ENCODE peak calls at places on chromosomes 2 and 18, in five cellular contexts. X is K562, R is HepG2, J is GM12878, O is SK-N-SH. F is an unnamed sample.

GRCh38 chr2:96330407-96330806 is 5.2 kb upstream of the NCAPH start:
- DNase-seq in X (no peak), R (no peak), J (no peak), O (no peak), F (no peak)

GRCh38 chr2:68824831-68825230 is 46.4 kb downstream of the BMP10 start:
- DNase-seq in X (no peak), R (no peak), J (no peak), O (no peak), F (no peak)

GRCh38 chr2:3207091-3207491 is 170.5 kb downstream of the EIPR1 start:
- DNase-seq in X (no peak), R (no peak), J (no peak), O (no peak), F (no peak)

GRCh38 chr18:49621301-49621700 is 59.4 kb downstream of the LIPG start:
- DNase-seq in X (no peak), R (no peak), J (no peak), O (no peak), F (no peak)

GRCh38 chr18:50665015-50665414 is 105.1 kb downstream of the MAPK4 start:
- DNase-seq in X (no peak), R (no peak), J (no peak), O (no peak), F (no peak)

GRCh38 chr18:7415081-7415894 is 151.8 kb upstream of the PTPRM start:
- DNase-seq in X (no peak), R (no peak), J (no peak), O (no peak), F (no peak)

GRCh38 chr2:144230452-144231085 is 289.4 kb downstream of the ZEB2 start:
- DNase-seq in X (peak; percentile 41), R (no peak), J (no peak), O (no peak), F (no peak)

GRCh38 chr2:192828947-192829346 is 634.2 kb upstream of the TMEFF2 start:
- DNase-seq in X (no peak), R (no peak), J (no peak), O (peak; percentile 13), F (no peak)

GRCh38 chr2:46871976-46872381 is 43.6 kb downstream of the MCFD2 start:
- DNase-seq in X (peak; percentile 70), R (no peak), J (no peak), O (no peak), F (no peak)

GRCh38 chr2:182031956-182032355 is 46.3 kb downstream of the PPP1R1C start:
- DNase-seq in X (no peak), R (no peak), J (no peak), O (no peak), F (no peak)

GRCh38 chr18:57943723-57944122 is 100.3 kb upstream of the NEDD4L start:
- DNase-seq in X (no peak), R (no peak), J (no peak), O (no peak), F (no peak)

GRCh38 chr2:41932241-41933034 is 115.4 kb upstream of the PKDCC start:
- DNase-seq in X (peak; percentile 90), R (no peak), J (no peak), O (peak; percentile 90), F (no peak)

GRCh38 chr2:226446406-226447001 is 353.1 kb downstream of the IRS1 start:
- DNase-seq in X (no peak), R (no peak), J (no peak), O (no peak), F (no peak)

GRCh38 chr2:30177440-30177839 is 30.6 kb downstream of the YPEL5 start:
- DNase-seq in X (no peak), R (no peak), J (no peak), O (no peak), F (no peak)

GRCh38 chr2:99187011-99187410 is 6.0 kb downstream of the MRPL30 start:
- DNase-seq in X (no peak), R (no peak), J (no peak), O (no peak), F (no peak)

GRCh38 chr2:149329470-149330126 is 789 bp upstream of the LYPD6 start:
- DNase-seq in X (no peak), R (peak; percentile 19), J (no peak), O (peak; percentile 83), F (no peak)

GRCh38 chr2:221415789-221416188 is 156.3 kb downstream of the EPHA4 start:
- DNase-seq in X (no peak), R (no peak), J (no peak), O (no peak), F (no peak)

GRCh38 chr18:35029770-35030169 is 11.4 kb upstream of the MAPRE2 start:
- DNase-seq in X (no peak), R (no peak), J (no peak), O (no peak), F (no peak)

GRCh38 chr2:12715878-12716249 is 872 bp upstream of the TRIB2 start:
- DNase-seq in X (peak; percentile 92), R (peak; percentile 54), J (no peak), O (peak; percentile 73), F (peak; percentile 70)

GRCh38 chr2:88561646-88562388 is 65.4 kb downstream of the EIF2AK3 start:
- DNase-seq in X (no peak), R (no peak), J (no peak), O (no peak), F (no peak)

GRCh38 chr2:156341482-156342251 is 9.1 kb upstream of the NR4A2 start:
- DNase-seq in X (peak; percentile 98), R (peak; percentile 52), J (peak; percentile 89), O (peak; percentile 61), F (peak; percentile 91)

GRCh38 chr2:235472443-235472842 is 21.4 kb upstream of the AGAP1 start:
- DNase-seq in X (no peak), R (no peak), J (no peak), O (no peak), F (no peak)

GRCh38 chr18:9356969-9357368 is 22.4 kb downstream of the TWSG1 start:
- DNase-seq in X (no peak), R (no peak), J (no peak), O (no peak), F (no peak)

GRCh38 chr2:232636788-232637420 is 3.5 kb downstream of the EFHD1 start:
- DNase-seq in X (no peak), R (no peak), J (no peak), O (no peak), F (no peak)
- H3K4me3 ChIP-seq in X (no peak overlapping the region), R (no peak overlapping the region), J (no peak overlapping the region), O (no peak overlapping the region), F (no peak overlapping the region)

GRCh38 chr2:55160422-55160821 is 71.7 kb downstream of the CLHC1 start:
- DNase-seq in X (no peak), R (no peak), J (no peak), O (no peak), F (no peak)
- TF ChIP-seq GABPA in X (no peak), R (no peak), J (no peak), O (no peak), F (no peak)

DNA sequence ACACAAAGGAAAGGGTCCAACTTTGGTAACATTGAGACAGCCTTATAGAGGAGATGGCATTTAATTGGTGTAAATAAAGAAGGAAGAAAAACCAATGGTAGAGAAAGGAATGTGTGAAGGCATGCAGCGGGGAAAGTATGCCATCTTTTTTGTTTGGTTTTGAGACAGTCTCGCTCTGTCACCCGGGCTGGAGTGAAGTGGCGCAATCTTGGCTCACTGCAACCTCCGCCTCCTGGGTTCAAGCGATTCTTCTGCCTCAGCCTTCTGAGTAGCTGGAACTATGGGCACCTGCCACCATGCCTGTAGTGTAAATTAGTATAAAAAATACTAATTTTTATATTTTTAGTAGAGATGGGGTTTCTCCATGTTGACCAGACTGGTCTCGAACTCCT is 6.4 kb downstream of the RIOK3 start:
- DNase-seq in X (no peak), R (peak; percentile 23), J (no peak), O (no peak), F (no peak)
- H3K4me3 ChIP-seq in X (no peak overlapping the region), R (no peak overlapping the region), J (peak overlapping the region; percentile 48), O (no peak overlapping the region), F (no peak overlapping the region)

GRCh38 chr2:15729709-15730544 is 138.3 kb downstream of the DDX1 start:
- DNase-seq in X (no peak), R (no peak), J (no peak), O (no peak), F (no peak)
- TF ChIP-seq GABPA in X (no peak), R (no peak), J (no peak), O (no peak), F (no peak)

DNA sequence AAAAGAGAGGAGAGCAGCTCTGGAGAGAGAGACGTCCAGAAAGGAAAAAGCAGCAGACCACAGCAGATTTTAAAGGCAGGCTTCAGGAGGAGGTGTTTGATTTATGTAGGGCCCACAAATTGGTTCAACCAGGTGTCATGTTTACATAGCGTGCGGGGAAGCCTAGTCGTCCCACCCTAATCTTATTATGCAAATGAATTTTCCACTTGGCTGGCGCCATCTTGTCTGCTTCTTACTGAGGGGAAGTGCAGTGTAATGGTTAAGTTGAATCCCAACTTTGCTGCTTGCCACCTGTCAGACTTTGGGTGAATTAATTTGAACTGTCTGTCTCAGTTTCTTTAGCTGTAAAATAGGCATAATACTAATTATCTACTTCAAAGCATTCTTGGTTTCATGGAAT is 282.4 kb upstream of the CYRIA start:
- DNase-seq in X (peak; percentile 12), R (no peak), J (no peak), O (no peak), F (no peak)
- H3K4me3 ChIP-seq in X (no peak overlapping the region), R (no peak overlapping the region), J (no peak overlapping the region), O (no peak overlapping the region), F (no peak overlapping the region)

GRCh38 chr2:212392048-212392447 is 146.6 kb downstream of the ERBB4 start:
- DNase-seq in X (no peak), R (no peak), J (no peak), O (no peak), F (no peak)
- TF ChIP-seq GABPA in X (no peak), R (no peak), J (no peak), O (no peak), F (no peak)

DNA sequence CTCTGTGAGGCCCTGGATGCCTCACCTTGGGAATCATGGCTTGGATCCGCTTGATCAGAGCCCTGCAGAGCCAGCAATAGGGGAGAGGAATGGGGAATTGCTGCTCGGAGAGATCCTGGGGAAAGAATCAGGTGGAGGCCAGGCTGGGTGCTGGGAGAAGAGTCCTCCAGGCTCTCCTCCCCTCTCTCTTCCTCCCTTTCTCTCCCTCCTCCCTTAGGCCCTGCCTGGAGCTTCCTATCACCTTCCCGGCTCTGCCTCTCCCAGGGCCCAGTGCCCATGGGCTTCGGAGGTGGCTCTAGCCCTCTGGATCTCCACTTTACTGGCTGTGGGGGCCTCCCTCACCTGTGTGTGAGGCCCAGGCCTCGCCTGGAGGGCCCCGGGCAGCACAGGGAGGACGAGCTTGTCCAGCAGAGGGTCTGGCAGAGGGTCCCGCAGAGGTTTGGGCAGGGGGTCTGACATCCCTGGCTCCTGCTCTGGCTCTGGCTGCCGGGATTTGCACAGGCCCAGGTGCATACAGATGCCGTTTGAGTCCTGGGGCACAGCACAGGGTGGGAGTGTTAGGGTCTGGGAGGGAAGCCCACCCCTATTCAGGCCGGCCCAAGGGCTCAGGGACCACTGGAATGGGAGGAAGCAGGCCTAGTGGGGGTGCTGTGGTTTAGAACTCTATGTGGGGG is 2.6 kb downstream of the SFTPB start:
- DNase-seq in X (no peak), R (no peak), J (no peak), O (no peak), F (no peak)
- H3K4me3 ChIP-seq in X (no peak overlapping the region), R (peak overlapping the region; percentile 31), J (no peak overlapping the region), O (no peak overlapping the region), F (no peak overlapping the region)

GRCh38 chr2:61988462-61989366 is 83.2 kb downstream of the COMMD1 start:
- DNase-seq in X (peak; percentile 33), R (no peak), J (no peak), O (no peak), F (no peak)
- TF ChIP-seq GABPA in X (no peak), R (no peak), J (no peak), O (no peak), F (no peak)

GRCh38 chr18:42339324-42339723 is 384.3 kb downstream of the PIK3C3 start:
- DNase-seq in X (no peak), R (peak; percentile 80), J (no peak), O (no peak), F (no peak)
- H3K4me3 ChIP-seq in X (no peak overlapping the region), R (no peak overlapping the region), J (no peak overlapping the region), O (no peak overlapping the region), F (no peak overlapping the region)